ENCODE peak calls at places on chromosomes 7 and 10, in ten cellular contexts. P is cardiac fibroblast, E is HL-60, U is cardiac muscle cell, Z is BJ, C is brain microvascular endothelial cell, A is adrenal gland, X is AG09309, F is tibial artery, B is uterus. T is an unnamed sample.

GRCh38 chr7:123716877-123717276 is 31.9 kb downstream of the WASL start:
- DNase-seq in P (no peak), E (no peak), U (no peak), Z (no peak), C (no peak), A (no peak), X (no peak), F (no peak), B (no peak), T (no peak)

GRCh38 chr10:32210306-32211045 is 136.5 kb downstream of the EPC1 start:
- DNase-seq in P (peak), E (no peak), U (peak), Z (no peak), C (peak), A (peak), X (peak), F (no peak), B (no peak), T (no peak)

GRCh38 chr10:29736325-29737208 is 101.8 kb upstream of the SVIL start:
- DNase-seq in P (peak), E (no peak), U (peak), Z (no peak), C (peak), A (peak), X (no peak), F (peak), B (peak), T (peak)

GRCh38 chr10:124511205-124512039 is 49.8 kb downstream of the LHPP start:
- DNase-seq in P (no peak), E (no peak), U (no peak), Z (no peak), C (no peak), A (no peak), X (no peak), F (no peak), B (no peak), T (no peak)

GRCh38 chr7:21256310-21256877 is 171.5 kb upstream of the SP4 start:
- DNase-seq in P (peak), E (no peak), U (peak), Z (no peak), C (peak), A (no peak), X (no peak), F (no peak), B (no peak), T (no peak)

GRCh38 chr10:103120977-103121735 is 71.9 kb downstream of the NT5C2 start:
- DNase-seq in P (peak), E (no peak), U (peak), Z (no peak), C (no peak), A (no peak), X (no peak), F (no peak), B (no peak), T (no peak)

GRCh38 chr10:88154596-88155250 is 291.3 kb downstream of the PTEN start:
- DNase-seq in P (peak), E (no peak), U (no peak), Z (peak), C (no peak), A (no peak), X (no peak), F (no peak), B (peak), T (no peak)

GRCh38 chr10:45444976-45445898 is 71.2 kb downstream of the ALOX5 start:
- DNase-seq in P (no peak), E (no peak), U (no peak), Z (no peak), C (no peak), A (no peak), X (no peak), F (no peak), B (no peak), T (peak)

GRCh38 chr7:47941136-47941844 is 7.0 kb downstream of the PKD1L1 start:
- DNase-seq in P (peak), E (peak), U (peak), Z (peak), C (peak), A (peak), X (peak), F (peak), B (no peak), T (no peak)

GRCh38 chr10:6706725-6707124 is 126.6 kb upstream of the PRKCQ start:
- DNase-seq in P (no peak), E (no peak), U (no peak), Z (no peak), C (no peak), A (no peak), X (no peak), F (no peak), B (no peak), T (no peak)

GRCh38 chr7:20141666-20142065 is 75.5 kb downstream of the MACC1 start:
- DNase-seq in P (peak), E (no peak), U (peak), Z (no peak), C (peak), A (no peak), X (no peak), F (no peak), B (no peak), T (no peak)

GRCh38 chr10:77513220-77513619 is 124.4 kb downstream of the KCNMA1 start:
- DNase-seq in P (no peak), E (no peak), U (no peak), Z (no peak), C (no peak), A (no peak), X (no peak), F (no peak), B (no peak), T (no peak)
- H3K4me3 ChIP-seq in P (no peak), E (no peak), U (no peak), Z (no peak), C (no peak), A (no peak), X (no peak), F (no peak), B (no peak), T (no peak)

DNA sequence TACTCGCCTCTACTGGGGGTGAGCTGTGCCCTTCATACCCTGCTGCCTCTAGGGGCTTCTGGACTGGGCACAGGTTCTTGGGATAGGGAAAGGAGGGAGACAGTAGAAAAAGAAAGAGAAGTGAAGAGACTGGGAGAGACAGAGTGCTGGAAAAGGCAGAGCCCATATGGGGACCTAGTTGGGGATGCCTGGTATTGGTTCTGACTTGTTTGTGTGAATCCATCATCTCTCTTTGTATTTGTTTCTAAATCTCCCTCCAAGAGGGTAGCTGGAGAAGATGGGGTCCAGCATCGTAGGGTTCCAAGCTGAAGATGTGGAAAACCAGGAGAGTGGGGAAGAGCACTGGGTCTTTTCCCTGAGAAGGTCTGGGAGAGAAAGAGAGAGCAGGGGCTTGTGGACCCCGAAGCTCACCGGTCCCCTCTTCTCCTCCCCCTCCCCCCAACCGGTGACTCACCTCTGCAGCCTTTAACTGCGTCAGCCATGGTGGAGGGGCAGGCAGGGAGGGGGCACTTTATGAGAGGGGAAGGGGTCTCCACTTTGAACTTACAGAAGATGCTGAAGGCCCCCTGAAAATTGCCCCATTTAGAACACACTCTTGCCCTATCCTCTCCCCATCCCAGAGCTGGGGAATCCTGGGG is 3.2 kb upstream of the VGF start:
- DNase-seq in P (no peak), E (no peak), U (no peak), Z (no peak), C (no peak), A (no peak), X (no peak), F (no peak), B (no peak), T (no peak)
- H3K4me3 ChIP-seq in P (no peak), E (no peak), U (no peak), Z (no peak), C (no peak), A (no peak), X (no peak), F (no peak), B (no peak), T (no peak)

GRCh38 chr10:22475527-22475856 is 130.2 kb downstream of the SPAG6 start:
- DNase-seq in P (no peak), E (no peak), U (no peak), Z (no peak), C (no peak), A (no peak), X (no peak), F (no peak), B (no peak), T (no peak)
- H3K4me3 ChIP-seq in P (peak), E (no peak), U (peak), Z (no peak), C (peak), A (no peak), X (no peak), F (peak), B (no peak), T (no peak)

GRCh38 chr7:14902589-14902963 is at the start of gene DGKB:
- DNase-seq in P (peak), E (no peak), U (peak), Z (no peak), C (peak), A (no peak), X (no peak), F (no peak), B (peak), T (peak)
- H3K4me3 ChIP-seq in P (peak), E (no peak), U (peak), Z (peak), C (peak), A (no peak), X (peak), F (peak), B (peak), T (peak)

T was measured in pancreas.